ENCODE peak calls at places on chromosomes 3 and 15, in six cellular contexts. W is NB4, C is IMR-90, U is BE2C, B is psoas muscle, X is left ventricle myocardium inferior. N is an unnamed sample.

GRCh38 chr3:114060906-114061655 is 4.5 kb downstream of the QTRT2 start:
- DNase-seq in C (no peak), B (no peak), U (no peak), W (no peak), X (no peak), N (no peak)

GRCh38 chr3:40615110-40615915 is 90.6 kb downstream of the ZNF621 start:
- DNase-seq in W (no peak), X (no peak), U (peak), C (no peak), B (no peak), N (no peak)

GRCh38 chr3:128497305-128498126 is 4.5 kb upstream of the GATA2 start:
- DNase-seq in B (peak), C (no peak), U (peak), X (peak), W (peak), N (peak)

GRCh38 chr3:38458796-38459498 is 5.3 kb downstream of the ACVR2B start:
- DNase-seq in B (peak), C (peak), X (no peak), U (no peak), W (no peak), N (peak)

GRCh38 chr3:23981955-23982354 is 36.9 kb downstream of the NR1D2 start:
- DNase-seq in U (peak), C (no peak), B (no peak), W (no peak), X (no peak), N (no peak)

GRCh38 chr3:9008550-9009255 is 45.4 kb upstream of the RAD18 start:
- DNase-seq in U (no peak), B (no peak), C (no peak), W (no peak), X (no peak), N (no peak)

GRCh38 chr15:46956456-46956855 is 760.8 kb upstream of the SEMA6D start:
- DNase-seq in B (no peak), X (peak), U (no peak), C (no peak), W (no peak), N (no peak)

GRCh38 chr15:66956672-66957540 is 108.5 kb upstream of the SMAD3 start:
- DNase-seq in C (no peak), X (no peak), B (no peak), W (no peak), U (no peak), N (no peak)

GRCh38 chr15:68818671-68819450 is 1.8 kb downstream of the ANP32A start:
- DNase-seq in W (peak), U (peak), X (peak), B (peak), C (no peak), N (peak)

GRCh38 chr15:65377105-65377975 is 462 bp downstream of the IGDCC3 start:
- DNase-seq in C (no peak), B (no peak), X (no peak), U (peak), W (peak), N (no peak)

GRCh38 chr3:119794971-119795612 is 13.2 kb downstream of the NR1I2 start:
- DNase-seq in U (peak), B (no peak), X (no peak), C (no peak), W (peak), N (peak)

GRCh38 chr3:13091898-13092620 is 18.8 kb upstream of the IQSEC1 start:
- DNase-seq in B (peak), W (peak), C (peak), U (peak), X (peak), N (peak)

GRCh38 chr15:73716417-73716816 is 32.2 kb downstream of the CD276 start:
- DNase-seq in B (no peak), W (no peak), X (peak), C (no peak), U (no peak), N (no peak)

GRCh38 chr3:165206454-165207266 is 10.5 kb upstream of the SLITRK3 start:
- DNase-seq in U (peak), W (peak), X (peak), B (peak), C (peak), N (peak)

GRCh38 chr15:101675015-101675414 is 22.8 kb upstream of the TM2D3 start:
- DNase-seq in C (peak), W (no peak), X (no peak), B (no peak), U (no peak), N (peak)

GRCh38 chr15:97652700-97653167 is 307.8 kb upstream of the ARRDC4 start:
- DNase-seq in U (peak), X (peak), B (peak), C (no peak), W (no peak), N (no peak)

GRCh38 chr3:23880703-23881339 is 36.0 kb downstream of the NKIRAS1 start:
- DNase-seq in B (no peak), W (no peak), U (no peak), X (no peak), C (peak), N (no peak)

GRCh38 chr3:72844436-72844999 is 3.7 kb downstream of the SHQ1 start:
- DNase-seq in B (no peak), W (no peak), X (no peak), C (peak), U (no peak), N (peak)

GRCh38 chr3:11554666-11555065 is 89.0 kb downstream of the VGLL4 start:
- DNase-seq in W (no peak), U (no peak), X (peak), C (no peak), B (no peak), N (no peak)
- TF ChIP-seq CTCF in W (no peak), U (no peak), X (no peak), C (no peak), B (no peak), N (no peak)

DNA sequence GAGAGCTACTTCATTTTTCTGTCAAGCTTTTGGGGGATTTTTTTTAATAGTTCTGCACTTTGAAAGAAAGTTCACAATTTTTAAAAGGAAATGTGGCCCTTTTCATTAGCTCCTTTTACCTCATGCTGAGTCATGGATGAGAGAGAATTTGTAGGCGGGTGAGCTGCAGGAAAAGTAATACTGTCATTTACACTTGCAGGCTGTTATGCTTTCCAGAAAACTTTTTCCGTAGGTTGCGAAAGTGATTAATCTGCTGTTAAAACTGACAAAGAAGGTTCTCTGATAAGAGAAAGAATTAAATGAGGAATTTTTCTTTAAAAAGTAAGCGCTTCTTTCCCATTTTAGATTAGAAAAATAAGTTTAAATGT is 430.2 kb downstream of the LPP start:
- DNase-seq in X (no peak), C (peak), B (no peak), W (no peak), U (no peak), N (peak)
- H3K4me3 ChIP-seq in X (no peak), C (no peak), B (peak), W (no peak), U (no peak), N (peak)

GRCh38 chr15:88275804-88276203 is 19.3 kb upstream of the NTRK3 start:
- DNase-seq in W (no peak), C (no peak), B (no peak), X (no peak), U (no peak), N (no peak)
- TF ChIP-seq CTCF in W (no peak), C (no peak), B (no peak), X (no peak), U (no peak), N (no peak)

DNA sequence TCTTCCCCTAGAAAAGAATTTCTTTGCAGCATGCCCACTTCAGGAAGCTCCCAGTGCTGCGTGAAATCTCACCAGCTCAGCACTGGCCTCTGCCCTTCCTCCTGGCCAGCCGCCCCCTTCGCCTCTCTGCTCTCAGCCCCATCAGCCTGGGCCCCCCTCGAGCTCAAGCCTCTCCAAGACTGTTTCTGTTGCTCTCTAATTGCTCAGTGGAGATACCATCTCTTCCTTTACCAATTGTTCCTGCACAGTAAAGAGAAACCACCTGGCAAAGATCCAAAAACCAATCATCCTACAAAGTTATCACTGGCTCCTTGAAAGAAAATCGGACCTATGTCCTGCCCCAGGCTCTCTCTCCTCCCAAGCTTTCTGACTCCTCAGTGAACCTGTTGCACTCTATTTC is 53.5 kb upstream of the FAM174B start:
- DNase-seq in B (no peak), W (no peak), U (peak), X (no peak), C (no peak), N (peak)
- H3K4me3 ChIP-seq in B (no peak), W (no peak), U (no peak), X (no peak), C (no peak), N (no peak)